ENCODE peak calls at places on chromosomes 2 and 18, in five cellular contexts. B is CD8-positive, alpha-beta T cell; O is caudate nucleus; P is HL-60; G is WERI-Rb-1. N is an unnamed sample.

GRCh38 chr2:86314125-86314524 is 23.3 kb downstream of the REEP1 start:
- DNase-seq in G (no peak), O (no peak), B (no peak), P (no peak), N (no peak)

GRCh38 chr2:121363632-121364420 is 78.8 kb upstream of the TFCP2L1 start:
- DNase-seq in G (no peak), B (no peak), P (no peak), O (no peak), N (no peak)

GRCh38 chr2:9753665-9754531 is 89.4 kb upstream of the TAF1B start:
- DNase-seq in P (no peak), B (peak; percentile 37), G (no peak), O (no peak), N (no peak)

GRCh38 chr2:172107690-172108586 is 5.2 kb upstream of the DLX2 start:
- DNase-seq in B (no peak), O (no peak), P (no peak), G (no peak), N (no peak)

GRCh38 chr2:105104208-105104731 is 66.4 kb downstream of the MRPS9 start:
- DNase-seq in O (no peak), B (no peak), P (peak; percentile 13), G (no peak), N (no peak)

GRCh38 chr2:225002039-225002655 is 40.1 kb downstream of the DOCK10 start:
- DNase-seq in B (peak; percentile 73), G (peak; percentile 45), O (no peak), P (peak; percentile 64), N (no peak)

GRCh38 chr2:51707625-51708024 is 675.7 kb upstream of the NRXN1 start:
- DNase-seq in O (no peak), P (no peak), G (no peak), B (no peak), N (no peak)

GRCh38 chr2:46818141-46818552 is 97.5 kb downstream of the MCFD2 start:
- DNase-seq in P (no peak), O (no peak), G (no peak), B (no peak), N (peak; percentile 77)

GRCh38 chr2:217737127-217737526 is 265.7 kb downstream of the TNS1 start:
- DNase-seq in O (no peak), P (no peak), B (no peak), G (no peak), N (no peak)

GRCh38 chr2:115071534-115071933 is 629.1 kb downstream of the DPP10 start:
- DNase-seq in B (no peak), O (no peak), P (no peak), G (no peak), N (no peak)

GRCh38 chr2:26623541-26624497 is 17.3 kb downstream of the CIB4 start:
- DNase-seq in G (peak; percentile 96), B (no peak), O (no peak), P (no peak), N (no peak)

GRCh38 chr2:10873790-10874437 is 37.8 kb upstream of the KCNF1 start:
- DNase-seq in B (no peak), G (no peak), P (no peak), O (no peak), N (no peak)

GRCh38 chr2:207122914-207123744 is 42.6 kb downstream of the KLF7 start:
- DNase-seq in B (peak; percentile 62), P (no peak), O (no peak), G (no peak), N (no peak)

GRCh38 chr18:77634495-77634894 is 384.8 kb downstream of the GALR1 start:
- DNase-seq in O (no peak), G (no peak), B (no peak), P (no peak), N (no peak)

GRCh38 chr2:234240917-234241316 is 190.4 kb downstream of the SPP2 start:
- DNase-seq in P (no peak), B (no peak), O (no peak), G (no peak), N (no peak)

GRCh38 chr2:171492664-171493063 is 29.6 kb upstream of the CYBRD1 start:
- DNase-seq in O (no peak), G (no peak), P (no peak), B (no peak), N (no peak)

GRCh38 chr2:20578895-20579825 is 71.7 kb downstream of the HS1BP3 start:
- DNase-seq in P (no peak), B (no peak), O (peak; percentile 45), G (no peak), N (peak; percentile 60)
- H3K27ac ChIP-seq in P (no peak overlapping the region), B (no peak overlapping the region), O (peak overlapping the region; percentile 52), G (no peak overlapping the region), N (peak overlapping the region; percentile 79)

GRCh38 chr2:43065036-43065435 is 161.4 kb downstream of the ZFP36L2 start:
- DNase-seq in P (no peak), G (no peak), B (no peak), O (no peak), N (no peak)
- H3K27ac ChIP-seq in P (no peak overlapping the region), G (no peak overlapping the region), B (no peak overlapping the region), O (no peak overlapping the region), N (no peak overlapping the region)

GRCh38 chr2:33521791-33522281 is 45.4 kb downstream of the RASGRP3 start:
- DNase-seq in B (no peak), P (peak; percentile 58), O (no peak), G (no peak), N (no peak)

GRCh38 chr2:33525666-33526065 is 49.2 kb downstream of the RASGRP3 start:
- DNase-seq in O (no peak), B (no peak), P (no peak), G (no peak), N (no peak)

GRCh38 chr2:33526132-33526531 is 49.7 kb downstream of the RASGRP3 start:
- DNase-seq in G (no peak), B (no peak), P (peak; percentile 41), O (no peak), N (no peak)

GRCh38 chr2:33518929-33519328 is 42.5 kb downstream of the RASGRP3 start:
- DNase-seq in P (no peak), B (no peak), O (no peak), G (no peak), N (no peak)

GRCh38 chr2:33522571-33522970 is 46.1 kb downstream of the RASGRP3 start:
- DNase-seq in G (no peak), P (no peak), O (no peak), B (no peak), N (no peak)
- H3K27ac ChIP-seq in G (no peak overlapping the region), P (no peak overlapping the region), O (no peak overlapping the region), B (no peak overlapping the region), N (peak overlapping the region; percentile 37)

GRCh38 chr18:55418439-55418838 is 169.6 kb downstream of the TCF4 start:
- DNase-seq in O (no peak), P (no peak), G (no peak), B (no peak), N (no peak)
- H3K27ac ChIP-seq in O (no peak overlapping the region), P (no peak overlapping the region), G (no peak overlapping the region), B (no peak overlapping the region), N (no peak overlapping the region)

DNA sequence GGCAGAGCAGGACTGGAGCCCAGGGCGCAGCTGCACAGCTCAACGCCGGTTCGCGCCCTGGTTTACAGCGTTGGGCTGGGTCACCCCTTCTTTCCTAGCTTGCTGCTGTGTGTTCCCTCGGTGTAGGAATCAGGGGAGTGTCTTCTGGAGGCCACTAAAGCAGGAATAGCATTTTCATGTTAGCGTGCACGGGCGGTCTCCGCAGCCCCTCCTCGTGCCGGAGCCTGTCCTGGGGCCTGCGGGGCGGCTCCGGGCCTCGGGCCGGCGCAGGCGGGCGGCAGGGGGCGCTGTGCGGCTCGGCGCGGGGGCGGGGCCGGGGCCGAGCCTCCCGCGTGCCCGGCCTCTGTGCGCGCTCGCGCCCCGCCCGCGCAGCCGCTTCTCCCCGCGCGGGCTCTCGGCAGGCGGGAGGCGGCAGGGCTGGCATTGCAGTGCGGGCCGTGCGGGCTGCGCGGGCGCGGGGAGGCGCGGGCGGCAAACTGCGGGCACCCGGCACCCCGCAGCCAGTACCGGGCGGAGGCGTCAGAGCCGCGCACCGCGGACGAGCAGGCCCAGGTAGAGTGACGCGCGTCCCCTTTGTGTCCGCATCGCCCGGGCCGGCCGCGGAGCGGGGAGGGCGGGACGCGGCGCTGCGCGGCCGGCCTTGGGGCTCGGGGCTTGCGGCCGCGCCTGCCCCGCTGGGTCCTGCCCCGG is at the start of gene RNF144A:
- DNase-seq in G (peak; percentile 68), P (peak; percentile 41), O (peak; percentile 53), B (peak; percentile 67), N (no peak)
- H3K27ac ChIP-seq in G (peak within 1 kb of the TSS; percentile 84), P (peak within 1 kb of the TSS; percentile 50), O (peak within 1 kb of the TSS; percentile 89), B (peak within 1 kb of the TSS; percentile 28), N (peak within 1 kb of the TSS; percentile 92)

DNA sequence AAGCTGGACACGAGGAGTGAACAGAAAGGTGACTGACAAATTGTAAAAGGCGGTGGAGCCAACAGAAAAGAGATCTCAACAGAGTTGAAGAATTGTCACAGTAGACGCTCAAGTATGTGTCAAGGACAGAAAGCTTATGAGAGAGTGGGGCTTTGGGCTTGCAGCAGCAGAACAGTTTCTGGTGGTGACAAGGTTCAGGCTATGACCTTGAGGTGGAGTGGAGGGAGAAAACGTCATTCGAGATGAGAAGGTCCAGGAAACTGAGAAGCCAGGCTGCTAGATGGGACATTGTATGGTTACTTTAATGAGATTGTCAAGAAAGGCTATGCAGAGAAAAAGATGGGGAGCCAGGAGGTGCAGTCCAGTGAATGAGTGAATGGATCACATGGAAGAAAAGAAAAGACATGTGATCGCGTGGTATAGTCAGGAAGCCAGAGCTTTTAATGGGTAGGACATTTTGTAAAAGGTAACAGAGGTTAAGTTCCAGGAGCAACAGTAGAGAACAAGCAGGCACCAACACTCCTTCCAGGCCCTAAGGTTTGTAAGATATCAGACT is 91.1 kb upstream of the EPC2 start:
- DNase-seq in B (no peak), O (no peak), G (no peak), P (no peak), N (no peak)
- H3K27ac ChIP-seq in B (peak overlapping the region; percentile 44), O (no peak overlapping the region), G (no peak overlapping the region), P (no peak overlapping the region), N (no peak overlapping the region)

DNA sequence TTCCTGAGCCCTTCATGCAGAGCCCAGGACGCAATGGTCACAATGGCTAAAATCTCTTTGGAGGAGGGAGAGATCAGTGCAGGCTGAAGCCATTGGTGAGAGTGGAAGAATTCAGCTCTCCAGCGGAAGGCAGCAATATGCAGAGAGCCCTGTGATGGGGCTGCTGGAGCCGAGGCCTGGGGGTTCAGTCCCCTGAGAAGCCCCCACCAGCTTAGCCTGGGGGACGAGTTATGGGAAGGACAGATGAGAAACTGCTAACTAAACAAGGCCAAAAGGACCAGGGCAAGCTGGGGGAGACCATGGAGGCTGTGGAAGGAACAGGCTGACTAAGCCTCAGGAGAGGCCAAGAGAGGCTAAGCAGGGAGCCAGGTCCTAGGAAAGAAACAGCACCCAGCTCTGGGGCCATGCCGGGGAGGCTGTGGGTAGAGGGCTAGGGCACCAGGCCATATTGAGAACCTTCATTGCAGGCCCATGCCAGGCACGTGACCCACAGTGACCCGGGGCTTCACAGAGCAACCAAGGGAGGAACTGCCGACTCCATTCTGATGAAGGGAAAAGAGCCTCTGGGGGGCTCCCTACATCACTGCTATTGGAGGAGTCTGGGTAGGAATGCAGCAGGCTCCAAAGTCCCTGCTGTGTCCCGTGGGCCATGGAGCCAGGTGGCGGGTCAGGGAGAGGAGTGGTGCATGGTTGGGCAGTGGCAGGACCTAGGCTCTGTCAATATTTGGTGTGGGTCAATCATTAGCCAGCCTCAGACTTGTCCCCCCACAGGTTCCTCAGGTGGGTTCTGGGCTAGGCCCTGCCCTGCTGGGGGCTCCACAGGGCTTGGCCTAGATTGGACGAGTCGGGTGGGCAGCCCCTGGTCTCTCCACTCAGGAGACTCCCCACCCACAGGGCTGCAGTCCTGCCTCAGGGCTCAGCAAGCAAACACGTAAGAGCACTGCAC is 19.8 kb downstream of the PROC start:
- DNase-seq in P (no peak), G (no peak), O (no peak), B (no peak), N (no peak)
- H3K27ac ChIP-seq in P (no peak overlapping the region), G (no peak overlapping the region), O (no peak overlapping the region), B (no peak overlapping the region), N (no peak overlapping the region)

GRCh38 chr2:64522843-64523428 is 1.2 kb upstream of the AFTPH start:
- DNase-seq in B (peak; percentile 74), O (peak; percentile 13), G (peak; percentile 75), P (peak; percentile 80), N (no peak)
- H3K27ac ChIP-seq in B (no peak overlapping the region), O (peak overlapping the region; percentile 95), G (peak overlapping the region; percentile 84), P (peak overlapping the region; percentile 94), N (peak overlapping the region; percentile 93)

GRCh38 chr2:72146357-72147302 is 1.0 kb downstream of the CYP26B1 start:
- DNase-seq in G (peak; percentile 14), B (no peak), O (no peak), P (no peak), N (no peak)
- H3K27ac ChIP-seq in G (no peak overlapping the region), B (no peak overlapping the region), O (no peak overlapping the region), P (no peak overlapping the region), N (no peak overlapping the region)

N was measured in substantia nigra.